ENCODE peak calls at places on chromosomes 16 and 17, in six cellular contexts. One of them, this sample, is unnamed. For H3K79me2, the result is how much of the 10 kb centered on the place peaks cover.

GRCh38 chr16:7086842-7087616 is 245.6 kb upstream of the RBFOX1 start:
- DNase-seq in GM23338: peak
- DNase-seq in MM.1S: no peak
- DNase-seq in fibroblast of lung: no peak
- DNase-seq in PC-3: peak
- DNase-seq in GM23248: no peak
- DNase-seq in this sample: no peak

GRCh38 chr17:29049541-29050150 is 6.7 kb downstream of the PIPOX start:
- DNase-seq in GM23338: no peak
- DNase-seq in MM.1S: no peak
- DNase-seq in fibroblast of lung: no peak
- DNase-seq in PC-3: no peak
- DNase-seq in GM23248: no peak
- DNase-seq in this sample: no peak

GRCh38 chr17:71392715-71393567 is 727.9 kb upstream of the SOX9 start:
- DNase-seq in GM23338: no peak
- DNase-seq in MM.1S: no peak
- DNase-seq in fibroblast of lung: peak
- DNase-seq in PC-3: peak
- DNase-seq in GM23248: peak
- DNase-seq in this sample: peak

GRCh38 chr17:81097134-81097942 is 62.4 kb downstream of the BAIAP2 start:
- DNase-seq in GM23338: peak
- DNase-seq in MM.1S: no peak
- DNase-seq in fibroblast of lung: peak
- DNase-seq in PC-3: peak
- DNase-seq in GM23248: peak
- DNase-seq in this sample: peak

GRCh38 chr17:44587339-44587738 is 30.1 kb downstream of the FZD2 start:
- DNase-seq in GM23338: no peak
- DNase-seq in MM.1S: no peak
- DNase-seq in fibroblast of lung: peak
- DNase-seq in PC-3: peak
- DNase-seq in GM23248: peak
- DNase-seq in this sample: peak

GRCh38 chr16:14562691-14563491 is 67.2 kb downstream of the PARN start:
- DNase-seq in GM23338: peak
- DNase-seq in MM.1S: no peak
- DNase-seq in fibroblast of lung: peak
- DNase-seq in PC-3: no peak
- DNase-seq in GM23248: peak
- DNase-seq in this sample: peak

GRCh38 chr16:48524348-48525200 is 85.4 kb downstream of the N4BP1 start:
- DNase-seq in GM23338: no peak
- DNase-seq in MM.1S: no peak
- DNase-seq in fibroblast of lung: no peak
- DNase-seq in PC-3: peak
- DNase-seq in GM23248: peak
- DNase-seq in this sample: no peak

GRCh38 chr17:80005360-80006338 is 30.0 kb downstream of the TBC1D16 start:
- DNase-seq in GM23338: peak
- DNase-seq in MM.1S: no peak
- DNase-seq in fibroblast of lung: peak
- DNase-seq in PC-3: peak
- DNase-seq in GM23248: peak
- DNase-seq in this sample: no peak

GRCh38 chr17:32491371-32492280 is 4.8 kb downstream of the CDK5R1 start:
- DNase-seq in GM23338: no peak
- DNase-seq in MM.1S: no peak
- DNase-seq in fibroblast of lung: no peak
- DNase-seq in PC-3: no peak
- DNase-seq in GM23248: no peak
- DNase-seq in this sample: no peak

GRCh38 chr16:74731853-74732477 is 31.3 kb upstream of the MLKL start:
- DNase-seq in GM23338: no peak
- DNase-seq in MM.1S: no peak
- DNase-seq in fibroblast of lung: no peak
- DNase-seq in PC-3: no peak
- DNase-seq in GM23248: no peak
- DNase-seq in this sample: no peak

GRCh38 chr17:68248199-68248825 is 469 bp downstream of the AMZ2 start:
- DNase-seq in GM23338: no peak
- DNase-seq in MM.1S: peak
- DNase-seq in fibroblast of lung: peak
- DNase-seq in PC-3: peak
- DNase-seq in GM23248: peak
- DNase-seq in this sample: peak

GRCh38 chr17:70168979-70169706 is at the start of gene KCNJ2:
- DNase-seq in GM23338: peak
- DNase-seq in MM.1S: peak
- DNase-seq in fibroblast of lung: peak
- DNase-seq in PC-3: peak
- DNase-seq in GM23248: peak
- DNase-seq in this sample: peak

GRCh38 chr17:21176996-21177395 is 37.0 kb downstream of the TMEM11 start:
- DNase-seq in GM23338: no peak
- DNase-seq in MM.1S: no peak
- DNase-seq in fibroblast of lung: no peak
- DNase-seq in PC-3: no peak
- DNase-seq in GM23248: no peak
- DNase-seq in this sample: no peak

GRCh38 chr16:84820305-84820684 is 510 bp downstream of the CRISPLD2 start:
- DNase-seq in GM23338: no peak
- DNase-seq in MM.1S: no peak
- DNase-seq in fibroblast of lung: peak
- DNase-seq in PC-3: peak
- DNase-seq in GM23248: peak
- DNase-seq in this sample: no peak

GRCh38 chr16:84754353-84754856 is 54.6 kb downstream of the USP10 start:
- DNase-seq in GM23338: peak
- DNase-seq in MM.1S: peak
- DNase-seq in fibroblast of lung: peak
- DNase-seq in PC-3: peak
- DNase-seq in GM23248: peak
- DNase-seq in this sample: peak

GRCh38 chr17:7589891-7590611 is at the start of gene SOX15:
- DNase-seq in GM23338: peak
- DNase-seq in MM.1S: no peak
- DNase-seq in fibroblast of lung: no peak
- DNase-seq in PC-3: peak
- DNase-seq in GM23248: peak
- DNase-seq in this sample: peak

GRCh38 chr17:22286337-22287041 is 594.2 kb downstream of the KCNJ18 start:
- DNase-seq in GM23338: no peak
- DNase-seq in MM.1S: no peak
- DNase-seq in fibroblast of lung: no peak
- DNase-seq in PC-3: no peak
- DNase-seq in GM23248: no peak
- DNase-seq in this sample: no peak

GRCh38 chr16:63652091-63652490 is 1469.8 kb downstream of the CDH11 start:
- DNase-seq in GM23338: peak
- DNase-seq in MM.1S: no peak
- DNase-seq in fibroblast of lung: no peak
- DNase-seq in PC-3: no peak
- DNase-seq in GM23248: no peak
- DNase-seq in this sample: no peak

GRCh38 chr16:46961373-46962353 is 11.8 kb downstream of the DNAJA2 start:
- DNase-seq in GM23338: no peak
- DNase-seq in MM.1S: no peak
- DNase-seq in fibroblast of lung: no peak
- DNase-seq in PC-3: no peak
- DNase-seq in GM23248: peak
- DNase-seq in this sample: peak

GRCh38 chr17:35804658-35805192 is 4.6 kb upstream of the TAF15 start:
- DNase-seq in GM23338: peak
- DNase-seq in MM.1S: peak
- DNase-seq in fibroblast of lung: peak
- DNase-seq in PC-3: peak
- DNase-seq in GM23248: peak
- DNase-seq in this sample: peak

GRCh38 chr17:75277664-75278071 is 6.6 kb upstream of the MIF4GD start:
- DNase-seq in GM23338: no peak
- DNase-seq in MM.1S: no peak
- DNase-seq in fibroblast of lung: peak
- DNase-seq in PC-3: peak
- DNase-seq in GM23248: peak
- DNase-seq in this sample: peak

GRCh38 chr16:67399218-67399733 is 6.0 kb upstream of the TPPP3 start:
- DNase-seq in GM23338: peak
- DNase-seq in MM.1S: no peak
- DNase-seq in fibroblast of lung: no peak
- DNase-seq in PC-3: peak
- DNase-seq in GM23248: peak
- DNase-seq in this sample: no peak

GRCh38 chr16:66858740-66859396 is 14.7 kb downstream of the CA7 start:
- DNase-seq in GM23338: no peak
- DNase-seq in MM.1S: no peak
- DNase-seq in fibroblast of lung: peak
- DNase-seq in PC-3: peak
- DNase-seq in GM23248: peak
- DNase-seq in this sample: peak

GRCh38 chr16:89140981-89141883 is 30.3 kb upstream of the CDH15 start:
- DNase-seq in GM23338: no peak
- DNase-seq in MM.1S: no peak
- DNase-seq in fibroblast of lung: no peak
- DNase-seq in PC-3: no peak
- DNase-seq in GM23248: no peak
- DNase-seq in this sample: no peak

GRCh38 chr17:6361733-6362132 is 73.2 kb downstream of the AIPL1 start:
- DNase-seq in GM23338: peak
- DNase-seq in MM.1S: no peak
- DNase-seq in fibroblast of lung: no peak
- DNase-seq in PC-3: peak
- DNase-seq in GM23248: no peak
- DNase-seq in this sample: no peak

GRCh38 chr17:78324391-78325075 is 35.3 kb downstream of the SOCS3 start:
- DNase-seq in GM23338: peak
- DNase-seq in MM.1S: no peak
- DNase-seq in fibroblast of lung: peak
- DNase-seq in PC-3: no peak
- DNase-seq in GM23248: peak
- DNase-seq in this sample: peak

GRCh38 chr16:55849536-55849935 is 16.6 kb upstream of the CES1 start:
- DNase-seq in GM23338: no peak
- DNase-seq in MM.1S: no peak
- DNase-seq in fibroblast of lung: no peak
- DNase-seq in PC-3: no peak
- DNase-seq in GM23248: no peak
- DNase-seq in this sample: no peak

GRCh38 chr17:40910441-40910841 is 25.4 kb upstream of the KRT20 start:
- DNase-seq in GM23338: no peak
- DNase-seq in MM.1S: peak
- DNase-seq in fibroblast of lung: peak
- DNase-seq in PC-3: peak
- DNase-seq in GM23248: peak
- DNase-seq in this sample: peak

GRCh38 chr17:57938061-57938502 is 17.1 kb downstream of the CUEDC1 start:
- DNase-seq in GM23338: no peak
- DNase-seq in MM.1S: no peak
- DNase-seq in fibroblast of lung: no peak
- DNase-seq in PC-3: no peak
- DNase-seq in GM23248: no peak
- DNase-seq in this sample: no peak
- H3K27ac ChIP-seq in GM23338: no peak
- H3K27ac ChIP-seq in MM.1S: no peak
- H3K27ac ChIP-seq in fibroblast of lung: no peak
- H3K27ac ChIP-seq in PC-3: peak
- H3K27ac ChIP-seq in GM23248: no peak
- H3K27ac ChIP-seq in this sample: no peak

GRCh38 chr17:49114703-49115102 is 17.9 kb upstream of the B4GALNT2 start:
- DNase-seq in GM23338: no peak
- DNase-seq in MM.1S: no peak
- DNase-seq in fibroblast of lung: no peak
- DNase-seq in PC-3: no peak
- DNase-seq in GM23248: no peak
- DNase-seq in this sample: no peak
- TF ChIP-seq EZH2 in GM23338: no peak
- TF ChIP-seq EZH2 in MM.1S: no peak
- TF ChIP-seq EZH2 in fibroblast of lung: no peak
- TF ChIP-seq EZH2 in PC-3: no peak
- TF ChIP-seq EZH2 in GM23248: no peak
- TF ChIP-seq EZH2 in this sample: no peak

GRCh38 chr16:72960101-72960500 is 87.8 kb downstream of the ZFHX3 start:
- DNase-seq in GM23338: no peak
- DNase-seq in MM.1S: no peak
- DNase-seq in fibroblast of lung: no peak
- DNase-seq in PC-3: no peak
- DNase-seq in GM23248: no peak
- DNase-seq in this sample: no peak
- H3K79me2 ChIP-seq in GM23338: under half
- H3K79me2 ChIP-seq in MM.1S: under half
- H3K79me2 ChIP-seq in fibroblast of lung: under half
- H3K79me2 ChIP-seq in PC-3: under half
- H3K79me2 ChIP-seq in GM23248: half or more
- H3K79me2 ChIP-seq in this sample: half or more

GRCh38 chr16:87344165-87344930 is 27.2 kb upstream of the C16orf95 start:
- DNase-seq in GM23338: no peak
- DNase-seq in MM.1S: no peak
- DNase-seq in fibroblast of lung: no peak
- DNase-seq in PC-3: no peak
- DNase-seq in GM23248: no peak
- DNase-seq in this sample: no peak

GRCh38 chr16:87343753-87344050 is 26.5 kb upstream of the C16orf95 start:
- DNase-seq in GM23338: no peak
- DNase-seq in MM.1S: no peak
- DNase-seq in fibroblast of lung: no peak
- DNase-seq in PC-3: no peak
- DNase-seq in GM23248: no peak
- DNase-seq in this sample: no peak

GRCh38 chr16:87345721-87346424 is 28.7 kb upstream of the C16orf95 start:
- DNase-seq in GM23338: no peak
- DNase-seq in MM.1S: no peak
- DNase-seq in fibroblast of lung: no peak
- DNase-seq in PC-3: no peak
- DNase-seq in GM23248: no peak
- DNase-seq in this sample: no peak

GRCh38 chr16:87346517-87347060 is 29.4 kb upstream of the C16orf95 start:
- DNase-seq in GM23338: no peak
- DNase-seq in MM.1S: no peak
- DNase-seq in fibroblast of lung: no peak
- DNase-seq in PC-3: no peak
- DNase-seq in GM23248: no peak
- DNase-seq in this sample: no peak

DNA sequence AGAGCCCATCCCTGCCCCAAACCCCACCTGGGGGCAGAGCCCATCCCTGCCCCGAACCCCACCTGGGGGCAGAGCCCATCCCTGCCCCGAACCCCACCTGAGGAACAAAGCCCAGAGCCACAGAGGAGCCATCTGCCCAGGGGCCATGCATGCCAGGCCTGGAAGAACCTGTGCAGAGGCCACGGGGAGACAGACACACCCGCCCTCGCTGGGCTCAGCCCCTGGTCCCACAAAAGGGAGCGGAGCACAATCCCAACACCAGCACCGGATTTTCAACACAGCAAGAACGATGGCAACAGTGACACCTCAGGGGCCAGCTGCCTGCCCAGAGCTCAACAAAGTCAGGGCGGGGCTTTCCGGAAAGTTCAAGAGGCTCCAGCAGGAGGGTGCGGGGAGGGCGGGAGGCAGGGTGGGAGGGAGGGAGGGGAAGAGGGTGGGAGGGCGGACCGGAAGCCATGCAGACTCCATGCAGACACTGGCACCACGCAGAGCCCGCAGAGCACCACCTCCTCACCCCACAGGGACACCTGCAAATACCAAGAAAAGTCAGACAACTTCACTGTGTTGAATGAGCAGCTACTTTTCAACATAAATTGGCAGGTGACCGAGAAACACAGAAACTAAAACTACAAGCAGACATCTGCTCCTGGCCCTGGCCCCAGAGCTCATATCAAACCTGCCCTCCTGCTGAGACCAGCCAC is 27.9 kb upstream of the C16orf95 start:
- DNase-seq in GM23338: peak
- DNase-seq in MM.1S: no peak
- DNase-seq in fibroblast of lung: no peak
- DNase-seq in PC-3: no peak
- DNase-seq in GM23248: no peak
- DNase-seq in this sample: no peak
- H3K27ac ChIP-seq in GM23338: no peak
- H3K27ac ChIP-seq in MM.1S: no peak
- H3K27ac ChIP-seq in fibroblast of lung: no peak
- H3K27ac ChIP-seq in PC-3: no peak
- H3K27ac ChIP-seq in GM23248: no peak
- H3K27ac ChIP-seq in this sample: no peak